ENCODE peak calls at places on chromosomes 11 and 22, in four cellular contexts. G, H, T and A are unnamed samples.
A peak's percentile ranks its signal among the peaks of the same experiment; 100 is the strongest.

GRCh38 chr11:108025387-108026080 is 16.8 kb downstream of the CUL5 start:
- DNase-seq in G (no peak), H (no peak), T (no peak), A (no peak)

GRCh38 chr22:19114984-19115552 is 7.1 kb downstream of the DGCR2 start:
- DNase-seq in G (no peak), H (no peak), T (no peak), A (no peak)

GRCh38 chr11:2737876-2738275 is 38.1 kb upstream of the KCNQ1OT1 start:
- DNase-seq in G (no peak), H (no peak), T (peak; percentile 25), A (no peak)

GRCh38 chr11:102591160-102591718 is 33.9 kb downstream of the MMP20 start:
- DNase-seq in G (no peak), H (no peak), T (no peak), A (no peak)

GRCh38 chr11:15185021-15185420 is 70.3 kb downstream of the INSC start:
- DNase-seq in G (no peak), H (no peak), T (no peak), A (no peak)

GRCh38 chr11:65352783-65353182 is 1.8 kb upstream of the TIGD3 start:
- DNase-seq in G (no peak), H (no peak), T (peak; percentile 26), A (no peak)

GRCh38 chr11:64753380-64754123 is 6.2 kb downstream of the PYGM start:
- DNase-seq in G (no peak), H (no peak), T (no peak), A (no peak)

GRCh38 chr11:61025819-61026120 is 54.3 kb downstream of the CD6 start:
- DNase-seq in G (no peak), H (no peak), T (no peak), A (no peak)

GRCh38 chr22:38415561-38416321 is 39.3 kb downstream of the KCNJ4 start:
- DNase-seq in G (no peak), H (no peak), T (no peak), A (no peak)

GRCh38 chr11:2136209-2136951 is 2.8 kb downstream of the IGF2 start:
- DNase-seq in G (no peak), H (no peak), T (no peak), A (no peak)

GRCh38 chr11:59336931-59337330 is 21.8 kb upstream of the OR5AN1 start:
- DNase-seq in G (no peak), H (no peak), T (no peak), A (no peak)

GRCh38 chr11:25755918-25756584 is 575.9 kb upstream of the ANO3 start:
- DNase-seq in G (no peak), H (no peak), T (no peak), A (no peak)

GRCh38 chr11:127052420-127052819 is 51.9 kb upstream of the KIRREL3 start:
- DNase-seq in G (no peak), H (no peak), T (no peak), A (no peak)

GRCh38 chr11:2549876-2550605 is 105.2 kb downstream of the KCNQ1 start:
- DNase-seq in G (no peak), H (no peak), T (no peak), A (no peak)

GRCh38 chr11:1309498-1310314 is at the start of gene TOLLIP:
- DNase-seq in G (peak; percentile 94), H (peak; percentile 62), T (peak; percentile 91), A (peak; percentile 95)

GRCh38 chr11:14054708-14055107 is 92.2 kb downstream of the SPON1 start:
- DNase-seq in G (no peak), H (no peak), T (no peak), A (no peak)

GRCh38 chr11:3865388-3866193 is 10.1 kb downstream of the STIM1 start:
- DNase-seq in G (no peak), H (no peak), T (peak; percentile 80), A (no peak)

GRCh38 chr22:38203855-38204497 is 2.2 kb downstream of the MAFF start:
- DNase-seq in G (no peak), H (no peak), T (peak; percentile 81), A (no peak)